ENCODE peak calls at places on chromosomes 12 and 14, in eight cellular contexts. One of them, this sample, is unnamed.

GRCh38 chr14:70359076-70359424 is 433 bp downstream of the COX16 start:
- DNase-seq in lung: no peak
- DNase-seq in endodermal cell: no peak
- DNase-seq in fibroblast of lung: no peak
- DNase-seq in Peyer's patch: no peak
- DNase-seq in tibial artery: no peak
- DNase-seq in colonic mucosa: no peak
- DNase-seq in lower lobe of right lung: no peak
- DNase-seq in this sample: no peak

GRCh38 chr14:43539210-43539609 is 967.9 kb downstream of the FSCB start:
- DNase-seq in lower lobe of right lung: no peak
- DNase-seq in lung: no peak
- DNase-seq in Peyer's patch: no peak
- DNase-seq in tibial artery: no peak
- DNase-seq in endodermal cell: peak; percentile 76
- DNase-seq in fibroblast of lung: no peak
- DNase-seq in colonic mucosa: no peak
- DNase-seq in this sample: no peak

GRCh38 chr12:3253682-3254275 is 176.6 kb downstream of the TSPAN9 start:
- DNase-seq in lung: no peak
- DNase-seq in tibial artery: no peak
- DNase-seq in Peyer's patch: no peak
- DNase-seq in fibroblast of lung: no peak
- DNase-seq in endodermal cell: peak; percentile 91
- DNase-seq in colonic mucosa: no peak
- DNase-seq in lower lobe of right lung: no peak
- DNase-seq in this sample: no peak

GRCh38 chr14:100416921-100417451 is 93.8 kb downstream of the SLC25A47 start:
- DNase-seq in tibial artery: no peak
- DNase-seq in Peyer's patch: peak; percentile 59
- DNase-seq in lung: no peak
- DNase-seq in endodermal cell: peak; percentile 60
- DNase-seq in lower lobe of right lung: no peak
- DNase-seq in colonic mucosa: no peak
- DNase-seq in fibroblast of lung: peak; percentile 87
- DNase-seq in this sample: no peak

GRCh38 chr12:107296681-107297086 is 203.3 kb upstream of the CRY1 start:
- DNase-seq in Peyer's patch: no peak
- DNase-seq in lower lobe of right lung: no peak
- DNase-seq in tibial artery: no peak
- DNase-seq in colonic mucosa: no peak
- DNase-seq in lung: no peak
- DNase-seq in fibroblast of lung: peak; percentile 80
- DNase-seq in endodermal cell: no peak
- DNase-seq in this sample: no peak

GRCh38 chr14:42523656-42524055 is 917.0 kb downstream of the LRFN5 start:
- DNase-seq in endodermal cell: no peak
- DNase-seq in fibroblast of lung: no peak
- DNase-seq in lower lobe of right lung: no peak
- DNase-seq in colonic mucosa: no peak
- DNase-seq in Peyer's patch: no peak
- DNase-seq in lung: no peak
- DNase-seq in tibial artery: no peak
- DNase-seq in this sample: no peak

GRCh38 chr12:120490833-120491512 is 4.9 kb upstream of the DYNLL1 start:
- DNase-seq in Peyer's patch: no peak
- DNase-seq in endodermal cell: no peak
- DNase-seq in tibial artery: no peak
- DNase-seq in lower lobe of right lung: no peak
- DNase-seq in lung: no peak
- DNase-seq in colonic mucosa: no peak
- DNase-seq in fibroblast of lung: no peak
- DNase-seq in this sample: no peak

GRCh38 chr14:75069811-75070145 is 337 bp downstream of the ZC2HC1C start:
- DNase-seq in tibial artery: no peak
- DNase-seq in fibroblast of lung: no peak
- DNase-seq in lower lobe of right lung: no peak
- DNase-seq in lung: no peak
- DNase-seq in endodermal cell: no peak
- DNase-seq in colonic mucosa: no peak
- DNase-seq in Peyer's patch: no peak
- DNase-seq in this sample: no peak

GRCh38 chr12:12064596-12064995 is 6.1 kb upstream of the BCL2L14 start:
- DNase-seq in Peyer's patch: no peak
- DNase-seq in colonic mucosa: no peak
- DNase-seq in fibroblast of lung: no peak
- DNase-seq in lung: no peak
- DNase-seq in lower lobe of right lung: no peak
- DNase-seq in endodermal cell: peak; percentile 59
- DNase-seq in tibial artery: no peak
- DNase-seq in this sample: no peak

GRCh38 chr14:64195194-64195593 is 99.0 kb downstream of the ESR2 start:
- DNase-seq in lung: no peak
- DNase-seq in Peyer's patch: no peak
- DNase-seq in tibial artery: no peak
- DNase-seq in fibroblast of lung: no peak
- DNase-seq in colonic mucosa: no peak
- DNase-seq in endodermal cell: no peak
- DNase-seq in lower lobe of right lung: no peak
- DNase-seq in this sample: no peak

GRCh38 chr12:75955251-75955650 is 76.3 kb downstream of the PHLDA1 start:
- DNase-seq in lower lobe of right lung: no peak
- DNase-seq in endodermal cell: peak; percentile 69
- DNase-seq in fibroblast of lung: no peak
- DNase-seq in lung: no peak
- DNase-seq in Peyer's patch: no peak
- DNase-seq in colonic mucosa: no peak
- DNase-seq in tibial artery: no peak
- DNase-seq in this sample: no peak

GRCh38 chr14:49982522-49982951 is 89.7 kb downstream of the ARF6 start:
- DNase-seq in tibial artery: no peak
- DNase-seq in Peyer's patch: no peak
- DNase-seq in fibroblast of lung: peak; percentile 94
- DNase-seq in endodermal cell: no peak
- DNase-seq in colonic mucosa: no peak
- DNase-seq in lung: no peak
- DNase-seq in lower lobe of right lung: no peak
- DNase-seq in this sample: no peak

GRCh38 chr14:100278702-100279101 is 27.5 kb downstream of the SLC25A29 start:
- DNase-seq in endodermal cell: peak; percentile 34
- DNase-seq in fibroblast of lung: peak; percentile 74
- DNase-seq in Peyer's patch: no peak
- DNase-seq in lower lobe of right lung: peak; percentile 70
- DNase-seq in colonic mucosa: no peak
- DNase-seq in tibial artery: no peak
- DNase-seq in lung: peak; percentile 60
- DNase-seq in this sample: no peak

GRCh38 chr14:89137514-89138163 is 279.4 kb downstream of the FOXN3 start:
- DNase-seq in endodermal cell: no peak
- DNase-seq in fibroblast of lung: peak; percentile 94
- DNase-seq in colonic mucosa: peak; percentile 31
- DNase-seq in tibial artery: peak; percentile 92
- DNase-seq in Peyer's patch: no peak
- DNase-seq in lung: peak; percentile 88
- DNase-seq in lower lobe of right lung: peak; percentile 84
- DNase-seq in this sample: no peak

GRCh38 chr12:53500119-53500775 is 836 bp upstream of the TARBP2 start:
- DNase-seq in tibial artery: peak; percentile 92
- DNase-seq in lower lobe of right lung: peak; percentile 73
- DNase-seq in Peyer's patch: no peak
- DNase-seq in endodermal cell: no peak
- DNase-seq in lung: peak; percentile 79
- DNase-seq in fibroblast of lung: peak; percentile 56
- DNase-seq in colonic mucosa: peak; percentile 62
- DNase-seq in this sample: no peak

GRCh38 chr14:44606576-44606975 is 99.5 kb upstream of the FSCB start:
- DNase-seq in fibroblast of lung: no peak
- DNase-seq in endodermal cell: no peak
- DNase-seq in Peyer's patch: no peak
- DNase-seq in lung: no peak
- DNase-seq in colonic mucosa: no peak
- DNase-seq in tibial artery: no peak
- DNase-seq in lower lobe of right lung: no peak
- DNase-seq in this sample: no peak

GRCh38 chr12:89439946-89440345 is 84.7 kb downstream of the GALNT4 start:
- DNase-seq in fibroblast of lung: peak; percentile 66
- DNase-seq in colonic mucosa: no peak
- DNase-seq in lung: no peak
- DNase-seq in endodermal cell: no peak
- DNase-seq in Peyer's patch: no peak
- DNase-seq in lower lobe of right lung: no peak
- DNase-seq in tibial artery: no peak
- DNase-seq in this sample: no peak

GRCh38 chr14:38143651-38144505 is 63.8 kb upstream of the SSTR1 start:
- DNase-seq in tibial artery: no peak
- DNase-seq in Peyer's patch: no peak
- DNase-seq in endodermal cell: no peak
- DNase-seq in lung: no peak
- DNase-seq in lower lobe of right lung: no peak
- DNase-seq in colonic mucosa: no peak
- DNase-seq in fibroblast of lung: peak; percentile 73
- DNase-seq in this sample: no peak

GRCh38 chr14:51297066-51297465 is 57.0 kb downstream of the TMX1 start:
- DNase-seq in lung: no peak
- DNase-seq in tibial artery: no peak
- DNase-seq in lower lobe of right lung: no peak
- DNase-seq in Peyer's patch: no peak
- DNase-seq in fibroblast of lung: no peak
- DNase-seq in endodermal cell: no peak
- DNase-seq in colonic mucosa: no peak
- DNase-seq in this sample: no peak

GRCh38 chr12:57018906-57019305 is 2.6 kb upstream of the TAC3 start:
- DNase-seq in endodermal cell: no peak
- DNase-seq in lower lobe of right lung: no peak
- DNase-seq in fibroblast of lung: no peak
- DNase-seq in lung: no peak
- DNase-seq in Peyer's patch: no peak
- DNase-seq in colonic mucosa: no peak
- DNase-seq in tibial artery: no peak
- DNase-seq in this sample: no peak

GRCh38 chr14:48814562-48814961 is 771.6 kb downstream of the RPS29 start:
- DNase-seq in endodermal cell: no peak
- DNase-seq in Peyer's patch: no peak
- DNase-seq in colonic mucosa: no peak
- DNase-seq in tibial artery: no peak
- DNase-seq in lower lobe of right lung: no peak
- DNase-seq in lung: no peak
- DNase-seq in fibroblast of lung: no peak
- DNase-seq in this sample: no peak

GRCh38 chr12:127594351-127594970 is 672.5 kb upstream of the TMEM132C start:
- DNase-seq in endodermal cell: peak; percentile 90
- DNase-seq in colonic mucosa: no peak
- DNase-seq in tibial artery: no peak
- DNase-seq in lower lobe of right lung: no peak
- DNase-seq in fibroblast of lung: no peak
- DNase-seq in lung: no peak
- DNase-seq in Peyer's patch: no peak
- DNase-seq in this sample: no peak

GRCh38 chr12:125533434-125534029 is 468.3 kb downstream of the AACS start:
- DNase-seq in fibroblast of lung: peak; percentile 19
- DNase-seq in colonic mucosa: peak; percentile 25
- DNase-seq in Peyer's patch: no peak
- DNase-seq in lung: no peak
- DNase-seq in tibial artery: no peak
- DNase-seq in lower lobe of right lung: no peak
- DNase-seq in endodermal cell: peak; percentile 96
- DNase-seq in this sample: no peak
- TF ChIP-seq CTCF in fibroblast of lung: no peak
- TF ChIP-seq CTCF in colonic mucosa: peak; percentile 84
- TF ChIP-seq CTCF in Peyer's patch: no peak
- TF ChIP-seq CTCF in lung: no peak
- TF ChIP-seq CTCF in tibial artery: no peak
- TF ChIP-seq CTCF in lower lobe of right lung: peak; percentile 76
- TF ChIP-seq CTCF in endodermal cell: peak; percentile 96
- TF ChIP-seq CTCF in this sample: no peak

DNA sequence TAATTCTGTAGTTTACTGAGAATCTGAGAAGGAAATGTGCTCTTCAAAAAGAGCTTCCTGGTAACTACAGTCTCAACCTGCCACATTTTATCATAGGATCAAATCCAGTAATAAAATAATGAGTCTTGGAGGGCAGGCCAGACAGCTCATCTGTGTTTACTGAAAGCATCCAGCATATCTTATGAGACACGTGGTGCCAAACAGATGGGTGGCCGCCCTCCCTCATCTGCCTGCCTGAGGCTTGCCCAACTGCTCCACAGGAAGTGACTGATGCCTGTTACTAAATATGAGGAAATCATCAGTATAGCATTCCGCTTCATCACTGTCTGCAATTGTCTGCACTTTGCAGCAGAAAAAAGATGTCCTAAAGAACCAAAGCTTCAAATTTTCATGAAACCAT is 13.5 kb downstream of the DHRS7 start:
- DNase-seq in fibroblast of lung: peak; percentile 77
- DNase-seq in endodermal cell: no peak
- DNase-seq in lung: peak; percentile 71
- DNase-seq in colonic mucosa: peak; percentile 44
- DNase-seq in tibial artery: peak; percentile 87
- DNase-seq in lower lobe of right lung: peak; percentile 86
- DNase-seq in Peyer's patch: peak; percentile 65
- DNase-seq in this sample: peak; percentile 60
- H3K27ac ChIP-seq in fibroblast of lung: peak overlapping the region; percentile 63
- H3K27ac ChIP-seq in endodermal cell: no peak overlapping the region
- H3K27ac ChIP-seq in lung: peak overlapping the region; percentile 45
- H3K27ac ChIP-seq in colonic mucosa: peak overlapping the region; percentile 34
- H3K27ac ChIP-seq in tibial artery: no peak overlapping the region
- H3K27ac ChIP-seq in lower lobe of right lung: peak overlapping the region; percentile 48
- H3K27ac ChIP-seq in Peyer's patch: peak overlapping the region; percentile 39
- H3K27ac ChIP-seq in this sample: peak overlapping the region; percentile 32

DNA sequence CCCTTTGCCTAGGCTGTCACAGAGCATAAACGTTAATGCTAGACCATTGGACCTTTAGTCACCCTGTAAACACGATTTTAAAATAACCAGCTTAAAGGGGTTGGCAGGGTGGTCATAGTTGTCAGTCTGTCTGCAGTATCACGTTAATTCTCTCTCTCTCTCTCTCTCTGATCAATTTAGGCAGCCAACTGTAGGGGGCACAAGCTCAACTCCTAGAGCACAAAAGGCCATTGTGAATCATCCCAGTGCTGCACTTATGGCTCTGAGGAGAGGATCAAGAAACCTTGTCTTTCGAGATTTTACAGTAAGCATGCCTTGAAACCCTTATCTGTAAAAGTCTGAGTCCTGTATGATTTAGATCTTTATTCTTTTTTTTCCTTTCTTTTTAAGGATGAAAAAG is 97.1 kb downstream of the SCAF11 start:
- DNase-seq in fibroblast of lung: no peak
- DNase-seq in endodermal cell: peak; percentile 80
- DNase-seq in lung: no peak
- DNase-seq in colonic mucosa: no peak
- DNase-seq in Peyer's patch: no peak
- DNase-seq in tibial artery: no peak
- DNase-seq in lower lobe of right lung: no peak
- DNase-seq in this sample: no peak
- H3K9me3 ChIP-seq in fibroblast of lung: no peaks in the 10 kb centered on the region
- H3K9me3 ChIP-seq in endodermal cell: no peaks in the 10 kb centered on the region
- H3K9me3 ChIP-seq in lung: no peaks in the 10 kb centered on the region
- H3K9me3 ChIP-seq in colonic mucosa: no peaks in the 10 kb centered on the region
- H3K9me3 ChIP-seq in Peyer's patch: no peaks in the 10 kb centered on the region
- H3K9me3 ChIP-seq in tibial artery: no peaks in the 10 kb centered on the region
- H3K9me3 ChIP-seq in lower lobe of right lung: no peaks in the 10 kb centered on the region
- H3K9me3 ChIP-seq in this sample: no peaks in the 10 kb centered on the region

GRCh38 chr14:103724116-103724515 is 8.5 kb downstream of the ZFYVE21 start:
- DNase-seq in Peyer's patch: peak; percentile 72
- DNase-seq in fibroblast of lung: peak; percentile 70
- DNase-seq in tibial artery: peak; percentile 94
- DNase-seq in lung: no peak
- DNase-seq in colonic mucosa: no peak
- DNase-seq in endodermal cell: no peak
- DNase-seq in lower lobe of right lung: no peak
- DNase-seq in this sample: no peak
- TF ChIP-seq CTCF in Peyer's patch: no peak
- TF ChIP-seq CTCF in fibroblast of lung: no peak
- TF ChIP-seq CTCF in tibial artery: peak; percentile 22
- TF ChIP-seq CTCF in lung: no peak
- TF ChIP-seq CTCF in colonic mucosa: no peak
- TF ChIP-seq CTCF in endodermal cell: no peak
- TF ChIP-seq CTCF in lower lobe of right lung: no peak
- TF ChIP-seq CTCF in this sample: no peak